ENCODE peak calls at places on chromosome 7, in six cellular contexts. E is stimulated activated CD8-positive, alpha-beta memory T cell treated with anti-CD3 and anti-CD28 coated beads, Interleukin-2, amount 100 ng/mL, for 1 hour; L is HT1080; B is left ventricle myocardium inferior; G is stimulated activated naive B cell treated with anti-CD40 and anti-IgM and Interleukin-4, amounts not matched to agents 10 μg/mL and 1 μg/mL and 100 μg/mL, for 72 hours; M is NCI-H774. V is an unnamed sample.

GRCh38 chr7:48084727-48085432 is 4.2 kb upstream of the UPP1 start:
- DNase-seq in E (peak; percentile 54), L (peak; percentile 100), B (peak; percentile 54), G (peak; percentile 78), M (no peak), V (peak; percentile 96)

GRCh38 chr7:152336754-152337368 is 98.9 kb downstream of the KMT2C start:
- DNase-seq in E (no peak), L (peak; percentile 40), B (no peak), G (no peak), M (peak; percentile 44), V (peak; percentile 21)

GRCh38 chr7:128705891-128706333 is 33.2 kb upstream of the CALU start:
- DNase-seq in E (no peak), L (peak; percentile 39), B (no peak), G (no peak), M (no peak), V (no peak)

GRCh38 chr7:30226593-30227268 is 57.7 kb upstream of the ZNRF2 start:
- DNase-seq in E (no peak), L (peak; percentile 46), B (no peak), G (no peak), M (peak; percentile 57), V (peak; percentile 55)

GRCh38 chr7:16233519-16233918 is 187.8 kb downstream of the CRPPA start:
- DNase-seq in E (no peak), L (no peak), B (no peak), G (no peak), M (no peak), V (no peak)

GRCh38 chr7:107564553-107565298 is 955 bp downstream of the DUS4L start:
- DNase-seq in E (no peak), L (peak; percentile 92), B (no peak), G (no peak), M (no peak), V (peak; percentile 77)

GRCh38 chr7:138961159-138961558 is 20.0 kb downstream of the KIAA1549 start:
- DNase-seq in E (no peak), L (no peak), B (no peak), G (no peak), M (no peak), V (no peak)

GRCh38 chr7:21869785-21870402 is 75.8 kb downstream of the CDCA7L start:
- DNase-seq in E (no peak), L (peak; percentile 33), B (no peak), G (no peak), M (no peak), V (no peak)

GRCh38 chr7:134618756-134619530 is 27.7 kb upstream of the BPGM start:
- DNase-seq in E (no peak), L (peak; percentile 62), B (no peak), G (no peak), M (no peak), V (peak; percentile 33)

GRCh38 chr7:105723582-105723981 is 142.3 kb upstream of the EFCAB10 start:
- DNase-seq in E (no peak), L (no peak), B (no peak), G (no peak), M (no peak), V (no peak)

GRCh38 chr7:13911920-13912319 is 77.5 kb downstream of the ETV1 start:
- DNase-seq in E (no peak), L (no peak), B (no peak), G (no peak), M (no peak), V (no peak)

GRCh38 chr7:106730021-106730420 is 69.1 kb upstream of the CCDC71L start:
- DNase-seq in E (no peak), L (peak; percentile 18), B (no peak), G (no peak), M (no peak), V (no peak)

GRCh38 chr7:158056761-158057160 is 530.9 kb downstream of the PTPRN2 start:
- DNase-seq in E (no peak), L (no peak), B (no peak), G (no peak), M (no peak), V (no peak)

GRCh38 chr7:157641866-157642265 is 305.1 kb downstream of the DNAJB6 start:
- DNase-seq in E (no peak), L (no peak), B (no peak), G (no peak), M (no peak), V (no peak)

GRCh38 chr7:112157072-112157471 is 49.1 kb downstream of the DOCK4 start:
- DNase-seq in E (no peak), L (peak; percentile 98), B (no peak), G (no peak), M (no peak), V (no peak)

GRCh38 chr7:138515001-138515528 is 55.0 kb downstream of the TRIM24 start:
- DNase-seq in E (no peak), L (no peak), B (no peak), G (no peak), M (no peak), V (no peak)

GRCh38 chr7:106346678-106347217 is 62.0 kb upstream of the NAMPT start:
- DNase-seq in E (peak; percentile 11), L (peak; percentile 95), B (no peak), G (peak; percentile 28), M (no peak), V (peak; percentile 77)

GRCh38 chr7:123865517-123866117 is 20.6 kb downstream of the HYAL4 start:
- DNase-seq in E (no peak), L (peak; percentile 56), B (no peak), G (peak; percentile 18), M (peak; percentile 50), V (peak; percentile 26)

GRCh38 chr7:107631588-107631987 is 29.0 kb upstream of the SLC26A4 start:
- DNase-seq in E (no peak), L (no peak), B (no peak), G (no peak), M (no peak), V (no peak)